ENCODE peak calls at places on chromosomes 6 and 20, in seven cellular contexts. One of them, this sample, is unnamed.

GRCh38 chr6:45665859-45666258 is 288.1 kb upstream of the SUPT3H start:
- DNase-seq in type B pancreatic cell: no peak
- DNase-seq in SHP77 treated with DMSO at 0.1 percent for 48 hours: no peak
- DNase-seq in naive thymus-derived CD8-positive, alpha-beta T cell: no peak
- DNase-seq in NCI-H510A: no peak
- DNase-seq in AG04449: no peak
- DNase-seq in HS-27A: no peak
- DNase-seq in this sample: no peak

GRCh38 chr20:25496968-25497401 is 88.3 kb downstream of the NINL start:
- DNase-seq in type B pancreatic cell: no peak
- DNase-seq in SHP77 treated with DMSO at 0.1 percent for 48 hours: no peak
- DNase-seq in naive thymus-derived CD8-positive, alpha-beta T cell: no peak
- DNase-seq in NCI-H510A: no peak
- DNase-seq in AG04449: no peak
- DNase-seq in HS-27A: peak
- DNase-seq in this sample: no peak

GRCh38 chr20:61840661-61841455 is 224.8 kb downstream of the TAF4 start:
- DNase-seq in type B pancreatic cell: no peak
- DNase-seq in SHP77 treated with DMSO at 0.1 percent for 48 hours: no peak
- DNase-seq in naive thymus-derived CD8-positive, alpha-beta T cell: no peak
- DNase-seq in NCI-H510A: no peak
- DNase-seq in AG04449: no peak
- DNase-seq in HS-27A: no peak
- DNase-seq in this sample: no peak

GRCh38 chr20:46070215-46070910 is 19.4 kb downstream of the NCOA5 start:
- DNase-seq in type B pancreatic cell: no peak
- DNase-seq in SHP77 treated with DMSO at 0.1 percent for 48 hours: no peak
- DNase-seq in naive thymus-derived CD8-positive, alpha-beta T cell: no peak
- DNase-seq in NCI-H510A: no peak
- DNase-seq in AG04449: peak
- DNase-seq in HS-27A: no peak
- DNase-seq in this sample: no peak

GRCh38 chr20:14219801-14220461 is 117.5 kb downstream of the FLRT3 start:
- DNase-seq in type B pancreatic cell: no peak
- DNase-seq in SHP77 treated with DMSO at 0.1 percent for 48 hours: no peak
- DNase-seq in naive thymus-derived CD8-positive, alpha-beta T cell: no peak
- DNase-seq in NCI-H510A: peak
- DNase-seq in AG04449: no peak
- DNase-seq in HS-27A: no peak
- DNase-seq in this sample: no peak

GRCh38 chr20:32251470-32251869 is 26.0 kb upstream of the KIF3B start:
- DNase-seq in type B pancreatic cell: no peak
- DNase-seq in SHP77 treated with DMSO at 0.1 percent for 48 hours: no peak
- DNase-seq in naive thymus-derived CD8-positive, alpha-beta T cell: no peak
- DNase-seq in NCI-H510A: no peak
- DNase-seq in AG04449: no peak
- DNase-seq in HS-27A: no peak
- DNase-seq in this sample: no peak

GRCh38 chr6:11770546-11771466 is 7.8 kb downstream of the ADTRP start:
- DNase-seq in type B pancreatic cell: no peak
- DNase-seq in SHP77 treated with DMSO at 0.1 percent for 48 hours: no peak
- DNase-seq in naive thymus-derived CD8-positive, alpha-beta T cell: no peak
- DNase-seq in NCI-H510A: no peak
- DNase-seq in AG04449: peak
- DNase-seq in HS-27A: peak
- DNase-seq in this sample: no peak

GRCh38 chr6:121430514-121431460 is 4.7 kb upstream of the GJA1 start:
- DNase-seq in type B pancreatic cell: no peak
- DNase-seq in SHP77 treated with DMSO at 0.1 percent for 48 hours: no peak
- DNase-seq in naive thymus-derived CD8-positive, alpha-beta T cell: no peak
- DNase-seq in NCI-H510A: no peak
- DNase-seq in AG04449: no peak
- DNase-seq in HS-27A: no peak
- DNase-seq in this sample: no peak

GRCh38 chr6:149749594-149750135 is at the start of gene PCMT1:
- DNase-seq in type B pancreatic cell: peak
- DNase-seq in SHP77 treated with DMSO at 0.1 percent for 48 hours: peak
- DNase-seq in naive thymus-derived CD8-positive, alpha-beta T cell: peak
- DNase-seq in NCI-H510A: peak
- DNase-seq in AG04449: no peak
- DNase-seq in HS-27A: peak
- DNase-seq in this sample: peak

GRCh38 chr20:25058797-25059486 is 1.0 kb upstream of the ACSS1 start:
- DNase-seq in type B pancreatic cell: no peak
- DNase-seq in SHP77 treated with DMSO at 0.1 percent for 48 hours: peak
- DNase-seq in naive thymus-derived CD8-positive, alpha-beta T cell: no peak
- DNase-seq in NCI-H510A: no peak
- DNase-seq in AG04449: no peak
- DNase-seq in HS-27A: no peak
- DNase-seq in this sample: no peak